ENCODE peak calls at places on chromosomes 5 and 9, in four cellular contexts. W is aorta, C is OCI-M1, A is heart left ventricle. V is an unnamed sample.

GRCh38 chr9:87878930-87879603 is 3.6 kb upstream of the SPATA31E1 start:
- DNase-seq in W (no peak), C (peak), A (no peak), V (no peak)

GRCh38 chr5:180718810-180719453 is 20.9 kb downstream of the OR2Y1 start:
- DNase-seq in W (no peak), C (peak), A (no peak), V (peak)

GRCh38 chr9:4585135-4585534 is 77.0 kb upstream of the PLPP6 start:
- DNase-seq in W (no peak), C (no peak), A (no peak), V (peak)

GRCh38 chr5:1006656-1007071 is 1.9 kb upstream of the NKD2 start:
- DNase-seq in W (peak), C (no peak), A (no peak), V (no peak)

GRCh38 chr5:16854351-16854750 is 81.7 kb downstream of the MYO10 start:
- DNase-seq in W (no peak), C (no peak), A (no peak), V (no peak)

GRCh38 chr5:102211165-102211564 is 84.9 kb downstream of the SLCO4C1 start:
- DNase-seq in W (no peak), C (peak), A (no peak), V (no peak)

GRCh38 chr5:179060116-179061008 is at the start of gene ZNF354C:
- DNase-seq in W (peak), C (peak), A (peak), V (peak)

GRCh38 chr9:115746496-115746895 is 407.1 kb upstream of the PAPPA start:
- DNase-seq in W (no peak), C (no peak), A (no peak), V (no peak)